ENCODE peak calls at places on chromosomes 11 and 22, in four cellular contexts. N, S, G and U are unnamed samples.

GRCh38 chr22:25130462-25130861 is 69.2 kb upstream of the CRYBB3 start:
- ATAC-seq in N (no peak), S (no peak), G (no peak), U (no peak)

GRCh38 chr11:118602331-118602730 is 5.1 kb upstream of the PHLDB1 start:
- ATAC-seq in N (peak; percentile 57), S (peak; percentile 54), G (no peak), U (no peak)

GRCh38 chr22:35634981-35635540 is 13.2 kb upstream of the APOL6 start:
- ATAC-seq in N (peak; percentile 64), S (no peak), G (peak; percentile 69), U (no peak)

GRCh38 chr22:38724926-38725571 is 19.3 kb downstream of the GTPBP1 start:
- ATAC-seq in N (peak; percentile 76), S (no peak), G (peak; percentile 87), U (no peak)

GRCh38 chr11:134739136-134739535 is 327.1 kb upstream of the B3GAT1 start:
- ATAC-seq in N (no peak), S (no peak), G (no peak), U (no peak)

GRCh38 chr11:64771861-64772260 is 6.5 kb downstream of the SF1 start:
- ATAC-seq in N (no peak), S (peak; percentile 11), G (peak; percentile 81), U (no peak)

GRCh38 chr22:27842236-27842993 is 40.9 kb upstream of the MN1 start:
- ATAC-seq in N (no peak), S (peak; percentile 47), G (no peak), U (no peak)

GRCh38 chr11:27310710-27311109 is 52.3 kb downstream of the CCDC34 start:
- ATAC-seq in N (no peak), S (no peak), G (no peak), U (no peak)

GRCh38 chr11:10309163-10310093 is 4.6 kb downstream of the ADM start:
- ATAC-seq in N (no peak), S (no peak), G (no peak), U (peak; percentile 3)

GRCh38 chr11:79506734-79507344 is 66.0 kb upstream of the TENM4 start:
- ATAC-seq in N (no peak), S (no peak), G (no peak), U (no peak)

GRCh38 chr11:131723088-131723487 is 352.7 kb downstream of the NTM start:
- ATAC-seq in N (no peak), S (no peak), G (no peak), U (no peak)

GRCh38 chr22:27650572-27650971 is 151.0 kb downstream of the MN1 start:
- ATAC-seq in N (no peak), S (no peak), G (no peak), U (no peak)

GRCh38 chr22:41504397-41504796 is 35.5 kb downstream of the ACO2 start:
- ATAC-seq in N (no peak), S (peak; percentile 59), G (peak; percentile 73), U (peak; percentile 63)

GRCh38 chr11:27496461-27496860 is 10.1 kb downstream of the LIN7C start:
- ATAC-seq in N (no peak), S (peak; percentile 12), G (no peak), U (no peak)

GRCh38 chr11:135073870-135074269 is 661.8 kb upstream of the B3GAT1 start:
- ATAC-seq in N (no peak), S (peak; percentile 31), G (no peak), U (no peak)

GRCh38 chr22:45783690-45784089 is 112.1 kb downstream of the ATXN10 start:
- ATAC-seq in N (no peak), S (no peak), G (no peak), U (no peak)

GRCh38 chr11:128398517-128399152 is 188.7 kb downstream of the ETS1 start:
- ATAC-seq in N (no peak), S (no peak), G (peak; percentile 79), U (no peak)

GRCh38 chr11:4048340-4048739 is 46.3 kb upstream of the RRM1 start:
- ATAC-seq in N (no peak), S (no peak), G (no peak), U (no peak)

GRCh38 chr22:46969491-46969890 is 207.0 kb downstream of the TBC1D22A start:
- ATAC-seq in N (no peak), S (no peak), G (peak; percentile 97), U (no peak)

GRCh38 chr11:122100222-122101080 is 15.6 kb downstream of the BLID start:
- ATAC-seq in N (no peak), S (peak; percentile 70), G (no peak), U (peak; percentile 54)

GRCh38 chr22:17767236-17768065 is 6.8 kb downstream of the BID start:
- ATAC-seq in N (no peak), S (no peak), G (peak; percentile 88), U (no peak)

GRCh38 chr11:133399855-133400625 is 132.3 kb downstream of the OPCML start:
- ATAC-seq in N (no peak), S (no peak), G (no peak), U (no peak)

GRCh38 chr11:69999721-70000120 is 78.4 kb upstream of the ANO1 start:
- ATAC-seq in N (no peak), S (no peak), G (no peak), U (no peak)

GRCh38 chr11:57357827-57358226 is 19.7 kb downstream of the P2RX3 start:
- ATAC-seq in N (no peak), S (no peak), G (no peak), U (no peak)

GRCh38 chr11:2656859-2657258 is 42.9 kb downstream of the KCNQ1OT1 start:
- ATAC-seq in N (no peak), S (no peak), G (no peak), U (no peak)

GRCh38 chr22:42560781-42561180 is 7.0 kb downstream of the SERHL2 start:
- ATAC-seq in N (peak; percentile 89), S (no peak), G (peak; percentile 65), U (no peak)

GRCh38 chr11:416051-416756 is 1.4 kb upstream of the SIGIRR start:
- ATAC-seq in N (no peak), S (peak; percentile 1), G (no peak), U (no peak)

GRCh38 chr22:49867303-49868250 is 13.9 kb downstream of the ZBED4 start:
- ATAC-seq in N (no peak), S (no peak), G (no peak), U (peak; percentile 13)

GRCh38 chr11:75627879-75628668 is 40.8 kb downstream of the MAP6 start:
- ATAC-seq in N (peak; percentile 65), S (no peak), G (no peak), U (no peak)

GRCh38 chr11:44321059-44321458 is 11.1 kb upstream of the ALX4 start:
- ATAC-seq in N (no peak), S (no peak), G (no peak), U (no peak)

GRCh38 chr11:2741006-2741376 is 41.2 kb upstream of the KCNQ1OT1 start:
- ATAC-seq in N (peak; percentile 62), S (no peak), G (no peak), U (no peak)

GRCh38 chr11:1642288-1643145 is 12.9 kb downstream of the KRTAP5-5 start:
- ATAC-seq in N (no peak), S (no peak), G (no peak), U (no peak)

GRCh38 chr22:38080847-38081635 is 2.9 kb downstream of the SLC16A8 start:
- ATAC-seq in N (no peak), S (peak; percentile 76), G (no peak), U (peak; percentile 59)

GRCh38 chr22:43957871-43958270 is 2.6 kb downstream of the SAMM50 start:
- ATAC-seq in N (no peak), S (no peak), G (no peak), U (no peak)

GRCh38 chr11:117923773-117924172 is 5.4 kb downstream of the TMPRSS13 start:
- ATAC-seq in N (peak; percentile 78), S (no peak), G (peak; percentile 14), U (no peak)

GRCh38 chr11:65790902-65791650 is 4.2 kb downstream of the OVOL1 start:
- ATAC-seq in N (no peak), S (no peak), G (no peak), U (no peak)

GRCh38 chr11:118856314-118856713 is 27.4 kb upstream of the CXCR5 start:
- ATAC-seq in N (no peak), S (no peak), G (peak; percentile 22), U (no peak)

DNA sequence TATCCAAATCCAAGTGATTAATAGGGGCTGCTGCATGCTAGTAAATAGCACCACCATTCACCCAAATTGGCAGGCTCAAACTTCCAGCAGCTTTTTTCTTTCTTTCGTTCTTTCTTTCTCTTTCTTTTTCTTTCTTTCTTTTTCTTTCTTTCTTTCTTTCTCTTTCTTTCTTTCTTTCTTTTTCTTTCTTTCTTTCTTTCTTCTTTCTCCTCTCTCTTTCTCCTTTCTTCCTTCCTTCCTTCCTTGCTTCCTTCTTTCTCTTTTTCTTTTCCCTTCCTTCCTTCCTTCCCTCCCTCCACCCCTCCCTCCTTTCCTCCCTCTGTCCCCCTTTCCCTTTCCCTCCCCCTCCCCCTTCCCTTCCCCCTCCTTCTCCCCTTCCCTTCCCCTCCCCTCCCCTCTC is 81.5 kb downstream of the PDE3B start:
- ATAC-seq in N (no peak), S (no peak), G (no peak), U (no peak)
- TF ChIP-seq EP300 in N (no peak), S (no peak), G (no peak), U (no peak)

GRCh38 chr11:86174101-86175046 is 70.2 kb upstream of the EED start:
- ATAC-seq in N (peak; percentile 45), S (peak; percentile 94), G (no peak), U (peak; percentile 90)
- TF ChIP-seq POLR2AphosphoS5 in N (peak; percentile 42), S (peak; percentile 81), G (no peak), U (peak; percentile 94)

DNA sequence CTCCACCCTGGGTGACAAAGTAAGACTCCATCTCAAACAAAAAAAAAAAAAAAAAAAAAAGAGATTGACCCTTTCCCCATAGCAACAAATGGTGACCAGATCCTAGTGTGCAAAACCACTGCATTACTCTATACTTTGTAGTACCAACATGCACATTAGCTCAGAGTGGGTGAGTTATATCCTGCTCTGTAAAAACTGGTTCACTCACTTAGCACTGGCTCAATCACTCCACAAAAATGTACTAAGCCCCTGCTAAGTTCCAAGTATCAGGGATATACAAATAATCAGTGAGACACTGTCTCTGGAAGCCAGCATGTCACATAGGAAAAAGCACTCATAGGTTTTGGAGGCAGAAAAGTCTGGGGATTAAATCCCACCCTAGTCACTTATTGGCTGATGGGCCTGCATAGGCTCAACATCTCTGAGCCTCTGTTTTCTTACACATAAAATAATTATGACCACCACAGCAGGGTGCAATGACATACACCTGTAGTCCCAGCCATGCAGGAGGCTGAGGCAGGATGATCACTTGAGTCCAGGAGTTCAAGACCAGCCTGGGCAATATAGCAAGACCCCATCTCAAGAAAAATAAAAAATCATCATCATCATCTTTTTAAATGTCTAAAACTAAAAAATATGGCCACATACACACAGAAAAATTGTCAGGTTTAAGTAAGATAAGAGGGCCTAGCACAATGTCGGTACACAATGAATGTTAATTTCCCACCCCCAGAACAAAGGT is 11.9 kb downstream of the FAM168A start:
- ATAC-seq in N (no peak), S (no peak), G (peak; percentile 41), U (no peak)
- TF ChIP-seq EP300 in N (no peak), S (no peak), G (no peak), U (no peak)

GRCh38 chr11:62593434-62594044 is 2.2 kb upstream of the TUT1 start:
- ATAC-seq in N (peak; percentile 73), S (peak; percentile 54), G (peak; percentile 56), U (no peak)
- TF ChIP-seq POLR2AphosphoS5 in N (no peak), S (no peak), G (no peak), U (peak; percentile 28)

GRCh38 chr11:19918302-19919049 is 205.8 kb downstream of the NAV2 start:
- ATAC-seq in N (no peak), S (no peak), G (no peak), U (no peak)
- TF ChIP-seq EP300 in N (no peak), S (no peak), G (no peak), U (no peak)